ENCODE peak calls at places on chromosomes 5 and 9, in six cellular contexts. W, X, D, L, C and Z are unnamed samples.

GRCh38 chr9:75715360-75715759 is 175.1 kb upstream of the PCSK5 start:
- DNase-seq in W (no peak), X (no peak), D (no peak), L (no peak), C (no peak), Z (no peak)

GRCh38 chr9:125511780-125512179 is 195.2 kb downstream of the MAPKAP1 start:
- DNase-seq in W (no peak), X (no peak), D (no peak), L (peak; percentile 80), C (no peak), Z (no peak)

GRCh38 chr5:54944364-54944763 is 41.0 kb downstream of the ESM1 start:
- DNase-seq in W (peak; percentile 45), X (no peak), D (peak; percentile 68), L (peak; percentile 40), C (no peak), Z (no peak)

GRCh38 chr9:38662763-38663593 is 42.6 kb upstream of the ANKRD18A start:
- DNase-seq in W (no peak), X (no peak), D (peak; percentile 46), L (peak; percentile 3), C (no peak), Z (peak; percentile 34)

GRCh38 chr9:88949961-88950340 is 41.3 kb upstream of the S1PR3 start:
- DNase-seq in W (no peak), X (no peak), D (no peak), L (peak; percentile 19), C (no peak), Z (no peak)

GRCh38 chr5:141960018-141960417 is 2.0 kb upstream of the PCDH12 start:
- DNase-seq in W (no peak), X (no peak), D (no peak), L (no peak), C (no peak), Z (no peak)

GRCh38 chr5:154140381-154140780 is 50.2 kb upstream of the GALNT10 start:
- DNase-seq in W (no peak), X (no peak), D (no peak), L (no peak), C (no peak), Z (no peak)

GRCh38 chr9:82313697-82314096 is 325.1 kb downstream of the SPATA31D1 start:
- DNase-seq in W (no peak), X (no peak), D (no peak), L (peak; percentile 14), C (no peak), Z (no peak)

GRCh38 chr5:73120222-73121108 is at the start of gene TMEM171:
- DNase-seq in W (peak; percentile 15), X (no peak), D (peak; percentile 14), L (peak; percentile 42), C (peak; percentile 82), Z (no peak)

GRCh38 chr5:180920710-180921109 is 21.8 kb downstream of the BTNL8 start:
- DNase-seq in W (no peak), X (no peak), D (no peak), L (peak; percentile 33), C (no peak), Z (no peak)

GRCh38 chr9:118940477-118940876 is 428.8 kb downstream of the BRINP1 start:
- DNase-seq in W (no peak), X (no peak), D (no peak), L (no peak), C (no peak), Z (no peak)

GRCh38 chr9:103397868-103398600 is 402.9 kb downstream of the CYLC2 start:
- DNase-seq in W (no peak), X (no peak), D (no peak), L (peak; percentile 45), C (no peak), Z (no peak)

GRCh38 chr9:135282001-135282731 is 194.7 kb downstream of the OLFM1 start:
- DNase-seq in W (no peak), X (no peak), D (peak; percentile 4), L (peak; percentile 65), C (peak; percentile 87), Z (no peak)

GRCh38 chr9:137241490-137242328 is 622 bp downstream of the TUBB4B start:
- DNase-seq in W (no peak), X (no peak), D (peak; percentile 37), L (peak; percentile 58), C (peak; percentile 85), Z (peak; percentile 71)

GRCh38 chr9:137237759-137238726 is 3.0 kb upstream of the TUBB4B start:
- DNase-seq in W (no peak), X (no peak), D (no peak), L (peak; percentile 46), C (no peak), Z (no peak)

GRCh38 chr9:137242329-137243204 is 1.5 kb downstream of the TUBB4B start:
- DNase-seq in W (no peak), X (no peak), D (no peak), L (no peak), C (no peak), Z (no peak)

GRCh38 chr9:137240841-137241489 is at the start of gene TUBB4B:
- DNase-seq in W (peak; percentile 99), X (peak; percentile 100), D (peak; percentile 100), L (peak; percentile 97), C (peak; percentile 99), Z (peak; percentile 100)

DNA sequence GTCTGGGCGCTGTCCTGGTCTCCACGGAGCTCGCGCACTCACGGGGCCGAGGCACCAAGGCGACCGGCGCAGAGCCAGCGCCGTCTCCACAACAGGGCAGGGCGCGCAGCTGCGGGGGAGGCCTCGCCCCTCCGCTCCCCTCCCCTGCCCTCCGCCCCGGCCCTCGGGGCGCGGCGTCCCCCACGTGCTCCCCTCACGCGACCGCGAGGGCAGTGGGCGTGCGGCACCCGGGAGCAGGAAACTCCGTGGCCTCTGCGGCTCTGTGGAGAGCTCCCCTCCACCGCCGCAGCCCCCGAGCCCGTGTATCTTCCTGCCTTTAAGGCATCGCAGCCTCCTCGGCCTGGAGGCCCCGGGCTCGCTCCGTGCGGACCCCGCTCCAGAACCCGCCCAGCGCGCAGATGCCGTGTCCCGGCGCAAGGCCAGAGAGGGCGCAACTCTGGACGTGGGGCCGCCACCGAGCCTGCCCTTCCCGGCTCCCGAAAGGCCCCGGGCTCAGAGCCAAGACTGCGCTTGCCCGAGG is 706 bp upstream of the TUBB4B start:
- DNase-seq in W (peak; percentile 80), X (no peak), D (peak; percentile 74), L (peak; percentile 57), C (peak; percentile 93), Z (peak; percentile 76)
- H3K4me1 ChIP-seq in W (peaks cover 22% of the 10 kb centered on the region), X (peaks cover 42% of the 10 kb centered on the region), D (peaks cover 6% of the 10 kb centered on the region), L (peaks cover 37% of the 10 kb centered on the region), C (peaks cover 50% of the 10 kb centered on the region), Z (peaks cover 74% of the 10 kb centered on the region)

DNA sequence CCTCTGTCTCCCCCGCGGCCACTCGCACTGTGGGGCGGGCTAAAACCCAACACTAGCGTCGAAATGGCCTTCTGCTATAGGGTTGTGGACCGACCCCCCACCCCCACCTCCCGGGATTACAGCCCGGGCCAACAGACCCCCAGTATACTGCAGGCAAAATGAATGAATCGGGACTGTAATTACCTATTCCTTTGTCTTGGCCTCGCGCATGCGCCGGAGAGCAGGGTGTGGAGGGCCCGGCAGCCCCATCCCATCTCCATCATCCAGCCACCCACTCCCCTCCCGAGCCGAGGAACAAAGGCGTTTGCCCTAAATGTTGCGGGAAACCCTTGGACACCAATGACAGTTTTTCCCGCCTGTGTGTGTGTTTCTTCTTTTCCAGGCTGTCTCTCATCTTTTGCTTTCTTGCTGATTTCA is 1.6 kb downstream of the BASP1 start:
- DNase-seq in W (no peak), X (no peak), D (no peak), L (peak; percentile 70), C (peak; percentile 63), Z (no peak)
- H3K4me1 ChIP-seq in W (peaks cover 5% of the 10 kb centered on the region), X (peaks cover 16% of the 10 kb centered on the region), D (peaks cover 2% of the 10 kb centered on the region), L (peaks cover 29% of the 10 kb centered on the region), C (peaks cover 9% of the 10 kb centered on the region), Z (no peaks in the 10 kb centered on the region)

GRCh38 chr9:3511537-3511936 is 14.3 kb downstream of the RFX3 start:
- DNase-seq in W (no peak), X (no peak), D (no peak), L (no peak), C (no peak), Z (no peak)
- H3K4me1 ChIP-seq in W (peaks cover 15% of the 10 kb centered on the region), X (peaks cover 13% of the 10 kb centered on the region), D (no peaks in the 10 kb centered on the region), L (peaks cover 20% of the 10 kb centered on the region), C (peaks cover 5% of the 10 kb centered on the region), Z (peaks cover 14% of the 10 kb centered on the region)

DNA sequence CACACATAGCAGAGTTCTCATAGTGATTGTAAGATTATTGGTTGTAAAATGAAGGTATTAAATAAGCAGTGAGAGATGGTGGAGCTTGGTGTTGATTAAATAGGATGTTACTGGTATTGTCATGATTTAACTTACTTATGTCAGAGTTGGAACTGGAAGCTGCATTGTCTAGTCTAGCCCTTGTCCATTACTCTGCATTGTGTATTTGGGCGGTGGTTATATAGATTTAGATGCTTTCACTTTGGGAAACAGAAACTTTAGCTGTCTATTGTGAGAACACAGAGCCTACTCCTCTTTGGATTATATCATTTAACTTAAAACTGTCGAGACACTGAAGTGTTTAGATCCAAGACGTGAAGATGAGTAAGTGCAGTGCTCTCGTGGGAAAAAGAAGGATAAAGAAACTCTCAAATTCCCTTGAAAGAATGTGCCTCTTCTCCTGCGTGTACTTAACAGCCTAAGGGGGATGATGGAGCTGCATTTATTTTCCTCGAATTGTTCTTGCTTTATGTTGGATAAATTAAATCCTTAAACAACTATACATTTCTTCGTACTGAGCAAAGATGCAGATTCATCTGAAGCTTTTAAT is 21.5 kb downstream of the FBXL7 start:
- DNase-seq in W (no peak), X (no peak), D (no peak), L (no peak), C (no peak), Z (no peak)
- H3K4me1 ChIP-seq in W (no peaks in the 10 kb centered on the region), X (no peaks in the 10 kb centered on the region), D (no peaks in the 10 kb centered on the region), L (no peaks in the 10 kb centered on the region), C (peaks cover 5% of the 10 kb centered on the region), Z (no peaks in the 10 kb centered on the region)

GRCh38 chr5:14186132-14186830 is 43.1 kb downstream of the TRIO start:
- DNase-seq in W (no peak), X (no peak), D (peak; percentile 84), L (peak; percentile 95), C (no peak), Z (no peak)

GRCh38 chr5:14188778-14189177 is 45.6 kb downstream of the TRIO start:
- DNase-seq in W (no peak), X (no peak), D (no peak), L (no peak), C (no peak), Z (no peak)

GRCh38 chr5:14187660-14188059 is 44.5 kb downstream of the TRIO start:
- DNase-seq in W (no peak), X (no peak), D (no peak), L (peak; percentile 61), C (no peak), Z (no peak)

GRCh38 chr5:14185336-14186131 is 42.4 kb downstream of the TRIO start:
- DNase-seq in W (no peak), X (no peak), D (peak; percentile 89), L (peak; percentile 94), C (no peak), Z (no peak)

DNA sequence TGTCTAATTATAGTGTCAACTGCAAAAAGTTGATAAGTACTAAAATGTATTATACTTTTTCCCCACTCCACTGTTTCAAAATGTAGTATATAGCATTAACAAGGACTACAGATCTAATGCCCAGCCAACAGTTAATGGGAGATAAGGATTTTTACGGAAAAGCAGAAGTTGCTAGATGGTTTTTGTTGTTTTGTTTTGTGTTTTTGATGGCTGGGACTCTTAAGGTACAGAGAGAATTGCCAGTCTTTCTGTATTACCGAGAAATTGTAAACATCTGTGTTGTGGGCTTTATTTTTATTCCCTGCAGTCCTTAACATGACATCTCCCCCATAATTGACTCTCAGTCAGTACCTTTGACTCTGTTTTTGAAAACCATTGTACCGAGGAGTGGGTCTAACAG is 44.0 kb downstream of the TRIO start:
- DNase-seq in W (no peak), X (no peak), D (no peak), L (no peak), C (no peak), Z (no peak)
- H3K4me1 ChIP-seq in W (no peaks in the 10 kb centered on the region), X (peaks cover 17% of the 10 kb centered on the region), D (peaks cover 71% of the 10 kb centered on the region), L (peaks cover 97% of the 10 kb centered on the region), C (peaks cover 57% of the 10 kb centered on the region), Z (no peaks in the 10 kb centered on the region)